ENCODE peak calls at places on chromosomes 1 and 21, in four cellular contexts. E is ovary, I is uterus, H is breast epithelium. L is an unnamed sample. For H3K9me3, the result is how much of the 10 kb centered on the place peaks cover.

GRCh38 chr1:169890761-169891538 is 2.7 kb downstream of the SCYL3 start:
- DNase-seq in H (no peak), I (no peak), E (no peak), L (no peak)

GRCh38 chr1:169098380-169098779 is 8.1 kb upstream of the ATP1B1 start:
- DNase-seq in I (no peak), E (no peak), H (no peak), L (no peak)

GRCh38 chr1:201025571-201026002 is 2.1 kb upstream of the KIF21B start:
- DNase-seq in E (no peak), I (no peak), H (no peak), L (no peak)

GRCh38 chr1:17199267-17200044 is 5.5 kb upstream of the PADI1 start:
- DNase-seq in I (no peak), E (peak), H (peak), L (peak)

GRCh38 chr1:201887116-201887866 is 1.4 kb upstream of the SHISA4 start:
- DNase-seq in I (peak), H (no peak), E (no peak), L (peak)

GRCh38 chr1:998905-999796 is 746 bp downstream of the HES4 start:
- DNase-seq in I (peak), E (peak), H (no peak), L (no peak)

GRCh38 chr21:43268086-43268803 is 99.4 kb downstream of the CRYAA start:
- DNase-seq in H (no peak), E (peak), I (no peak), L (no peak)

GRCh38 chr21:33751533-33751932 is 109.2 kb downstream of the ITSN1 start:
- DNase-seq in H (no peak), E (no peak), I (no peak), L (no peak)

GRCh38 chr1:202589190-202589680 is 121.0 kb downstream of the SYT2 start:
- DNase-seq in E (peak), I (peak), H (peak), L (peak)

GRCh38 chr1:59116920-59117542 is 179.9 kb upstream of the FGGY start:
- DNase-seq in I (no peak), H (no peak), E (no peak), L (no peak)

GRCh38 chr1:56345826-56346225 is 233.5 kb downstream of the PLPP3 start:
- DNase-seq in H (no peak), I (no peak), E (no peak), L (no peak)

GRCh38 chr1:173507205-173507846 is 30.2 kb downstream of the PRDX6 start:
- DNase-seq in H (no peak), E (no peak), I (no peak), L (no peak)

GRCh38 chr21:35088235-35088865 is 39.2 kb upstream of the RUNX1 start:
- DNase-seq in I (no peak), H (no peak), E (no peak), L (no peak)

GRCh38 chr1:222243902-222244301 is 304.0 kb downstream of the HHIPL2 start:
- DNase-seq in I (no peak), H (no peak), E (no peak), L (no peak)

GRCh38 chr1:217924924-217925323 is 293.8 kb downstream of the SPATA17 start:
- DNase-seq in E (no peak), I (no peak), H (no peak), L (no peak)

GRCh38 chr1:98963359-98963758 is 41.3 kb downstream of the PLPPR5 start:
- DNase-seq in E (no peak), I (no peak), H (no peak), L (no peak)

GRCh38 chr1:7043729-7044470 is 258.6 kb downstream of the CAMTA1 start:
- DNase-seq in H (no peak), E (no peak), I (no peak), L (no peak)

GRCh38 chr1:67843335-67843734 is 10.1 kb upstream of the GNG12 start:
- DNase-seq in I (no peak), H (no peak), E (no peak), L (no peak)

GRCh38 chr1:154801612-154802011 is 68.5 kb downstream of the KCNN3 start:
- DNase-seq in H (no peak), I (no peak), E (no peak), L (no peak)

GRCh38 chr1:180165509-180166435 is 11.1 kb downstream of the QSOX1 start:
- DNase-seq in E (no peak), H (peak), I (no peak), L (no peak)

GRCh38 chr1:94296018-94296417 is 58.6 kb upstream of the ARHGAP29 start:
- DNase-seq in H (no peak), I (peak), E (no peak), L (no peak)

GRCh38 chr21:17679002-17679600 is 66.4 kb upstream of the BTG3 start:
- DNase-seq in E (no peak), H (no peak), I (no peak), L (no peak)

GRCh38 chr1:175089319-175089718 is 21.7 kb downstream of the TNN start:
- DNase-seq in I (no peak), E (no peak), H (no peak), L (no peak)

GRCh38 chr1:47023268-47024137 is at the start of gene CYP4X1:
- DNase-seq in H (no peak), E (no peak), I (peak), L (no peak)

GRCh38 chr1:219279017-219279770 is 105.5 kb downstream of the LYPLAL1 start:
- DNase-seq in E (no peak), H (no peak), I (no peak), L (no peak)

GRCh38 chr1:149848811-149849210 is 50.6 kb upstream of the BOLA1 start:
- DNase-seq in E (no peak), I (no peak), H (no peak), L (no peak)

GRCh38 chr1:203291201-203292096 is 13.9 kb upstream of the BTG2 start:
- DNase-seq in I (peak), H (no peak), E (no peak), L (no peak)

GRCh38 chr1:55600243-55600642 is 385.1 kb upstream of the USP24 start:
- DNase-seq in E (no peak), I (no peak), H (no peak), L (no peak)

GRCh38 chr1:56627636-56628039 is 17.5 kb upstream of the PRKAA2 start:
- DNase-seq in H (no peak), I (no peak), E (no peak), L (no peak)

GRCh38 chr1:26696645-26697440 is 1.0 kb downstream of the ARID1A start:
- DNase-seq in I (peak), H (no peak), E (peak), L (peak)

GRCh38 chr1:197339092-197339836 is 71.2 kb downstream of the CRB1 start:
- DNase-seq in E (no peak), I (no peak), H (no peak), L (no peak)

GRCh38 chr21:35530726-35531125 is 481.6 kb upstream of the RUNX1 start:
- DNase-seq in I (no peak), H (no peak), E (no peak), L (no peak)

GRCh38 chr1:183757061-183757460 is 47.9 kb upstream of the RGL1 start:
- DNase-seq in H (no peak), E (no peak), I (no peak), L (no peak)
- H3K27ac ChIP-seq in H (no peak), E (no peak), I (no peak), L (no peak)

GRCh38 chr1:237035759-237036158 is 6.2 kb upstream of the RYR2 start:
- DNase-seq in I (no peak), H (no peak), E (no peak), L (no peak)
- H3K4me3 ChIP-seq in I (no peak), H (no peak), E (no peak), L (no peak)

GRCh38 chr21:38813143-38813542 is 7.4 kb downstream of the ETS2 start:
- DNase-seq in I (no peak), E (no peak), H (no peak), L (no peak)

GRCh38 chr21:38813554-38813953 is 7.8 kb downstream of the ETS2 start:
- DNase-seq in H (no peak), I (no peak), E (no peak), L (no peak)

GRCh38 chr21:38816400-38816973 is 10.8 kb downstream of the ETS2 start:
- DNase-seq in H (no peak), I (no peak), E (no peak), L (no peak)

GRCh38 chr21:38815060-38815405 is 9.3 kb downstream of the ETS2 start:
- DNase-seq in E (no peak), H (no peak), I (no peak), L (no peak)

GRCh38 chr21:38814126-38815059 is 8.7 kb downstream of the ETS2 start:
- DNase-seq in E (no peak), H (no peak), I (no peak), L (no peak)
- H3K9me3 ChIP-seq in E (under half), H (under half), I (under half), L (under half)

DNA sequence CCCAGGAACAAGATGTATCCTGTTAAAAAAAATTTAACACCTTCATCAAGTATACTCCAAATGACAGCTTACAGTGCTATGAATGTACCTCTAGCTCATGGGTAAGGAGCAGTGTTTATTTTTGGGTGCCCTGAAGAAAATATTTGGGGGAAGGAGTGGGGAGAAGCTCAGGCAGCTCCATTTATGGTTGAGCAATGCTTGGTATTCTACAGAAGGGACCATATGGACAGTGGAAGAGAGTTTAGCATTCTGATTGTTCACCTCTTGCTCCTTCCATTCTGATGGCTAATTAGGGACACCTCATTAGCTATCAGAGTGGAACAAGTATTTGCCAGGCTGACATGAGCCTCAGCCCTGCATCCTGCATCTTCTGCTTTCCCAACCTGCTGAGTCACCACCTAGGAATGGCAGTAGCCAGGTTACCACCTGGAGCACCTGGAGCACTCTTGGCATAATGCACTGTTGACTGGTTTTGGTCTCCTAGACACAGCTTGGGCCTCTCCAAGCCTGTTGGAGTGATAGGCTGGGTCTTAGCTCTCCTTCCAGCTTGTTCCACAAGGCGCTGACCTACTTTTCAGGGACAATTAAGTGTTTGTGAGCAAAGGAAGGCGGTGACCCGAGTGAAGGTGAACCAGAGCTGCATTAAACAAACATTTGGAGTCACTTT is 62.0 kb upstream of the MACF1 start:
- DNase-seq in I (no peak), H (peak), E (no peak), L (no peak)
- H3K27ac ChIP-seq in I (peak), H (peak), E (no peak), L (peak)

GRCh38 chr1:42957229-42957879 is 1.3 kb downstream of the SLC2A1 start:
- DNase-seq in E (no peak), H (no peak), I (no peak), L (no peak)

GRCh38 chr1:42958488-42959317 is at the start of gene SLC2A1:
- DNase-seq in H (peak), I (peak), E (peak), L (peak)

GRCh38 chr1:42955311-42956063 is 3.2 kb downstream of the SLC2A1 start:
- DNase-seq in E (no peak), I (no peak), H (no peak), L (no peak)

GRCh38 chr1:42957880-42958487 is 684 bp downstream of the SLC2A1 start:
- DNase-seq in H (peak), I (peak), E (peak), L (peak)

DNA sequence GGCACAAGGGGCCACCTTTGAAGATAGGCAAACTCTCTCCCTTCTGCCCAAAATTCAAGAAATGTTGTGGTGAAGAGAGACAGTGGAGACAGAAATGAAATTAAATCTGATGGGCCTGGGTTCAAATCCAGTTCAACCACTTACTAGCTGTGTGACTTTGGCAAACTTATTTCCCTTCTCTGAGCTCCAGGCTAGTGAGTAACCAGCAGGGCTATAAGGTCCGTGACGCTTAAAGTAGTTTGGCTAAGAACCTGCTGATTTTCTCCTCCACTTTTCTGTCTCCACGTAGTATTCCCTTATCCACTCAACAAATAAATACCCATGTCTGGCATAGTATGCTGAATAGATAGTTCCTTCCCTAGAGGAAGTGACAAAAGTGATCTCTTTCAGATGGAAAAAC is 1.9 kb downstream of the SLC2A1 start:
- DNase-seq in H (no peak), I (no peak), E (no peak), L (no peak)
- H3K4me3 ChIP-seq in H (peak), I (no peak), E (no peak), L (peak)

GRCh38 chr1:147077936-147078605 is 94.2 kb downstream of the PRKAB2 start:
- DNase-seq in I (no peak), E (no peak), H (no peak), L (no peak)
- H3K9me3 ChIP-seq in I (under half), E (under half), H (under half), L (under half)

GRCh38 chr1:38000233-38000528 is 5.1 kb downstream of the FHL3 start:
- DNase-seq in I (no peak), E (no peak), H (no peak), L (no peak)

GRCh38 chr1:37998089-37998808 is 7.1 kb downstream of the FHL3 start:
- DNase-seq in E (no peak), H (no peak), I (no peak), L (no peak)

GRCh38 chr1:37999434-38000232 is 5.7 kb downstream of the FHL3 start:
- DNase-seq in H (no peak), E (peak), I (peak), L (peak)

GRCh38 chr1:37997256-37998088 is 7.7 kb upstream of the SF3A3 start:
- DNase-seq in I (no peak), H (no peak), E (peak), L (no peak)

GRCh38 chr1:37998913-37999433 is 6.3 kb downstream of the FHL3 start:
- DNase-seq in I (peak), H (no peak), E (peak), L (peak)
- H3K27ac ChIP-seq in I (peak), H (peak), E (peak), L (peak)

L was measured in ascending aorta.